ENCODE peak calls at places on chromosomes 16 and 17, in six cellular contexts. T is tibial artery, I is IMR-90, K is uterus, A is GM23338, W is transverse colon. U is an unnamed sample.
A peak's percentile ranks its signal among the peaks of the same experiment; 100 is the strongest.

GRCh38 chr16:46929378-46930332 is 43.8 kb downstream of the DNAJA2 start:
- DNase-seq in I (peak; percentile 45), A (peak; percentile 84), W (peak; percentile 73), K (peak; percentile 39), T (no peak), U (peak; percentile 75)

GRCh38 chr16:29819506-29819905 is 756 bp upstream of the MVP start:
- DNase-seq in A (no peak), I (no peak), K (no peak), T (no peak), W (peak; percentile 61), U (no peak)

GRCh38 chr17:80898706-80899105 is 92.9 kb upstream of the CHMP6 start:
- DNase-seq in A (no peak), W (no peak), K (no peak), T (no peak), I (no peak), U (no peak)

GRCh38 chr16:31351937-31352315 is 3.0 kb upstream of the ITGAX start:
- DNase-seq in W (no peak), A (no peak), K (no peak), I (no peak), T (no peak), U (no peak)

GRCh38 chr16:90016339-90016950 is 2.8 kb downstream of the DBNDD1 start:
- DNase-seq in K (no peak), A (no peak), I (no peak), T (no peak), W (no peak), U (peak; percentile 84)

GRCh38 chr16:67304006-67304405 is 22.5 kb downstream of the KCTD19 start:
- DNase-seq in I (no peak), A (no peak), T (peak; percentile 10), W (no peak), K (no peak), U (no peak)

GRCh38 chr16:84889066-84889465 is 69.3 kb downstream of the CRISPLD2 start:
- DNase-seq in W (no peak), K (no peak), A (no peak), I (peak; percentile 59), T (no peak), U (no peak)

GRCh38 chr17:10062757-10063385 is 135.5 kb downstream of the GAS7 start:
- DNase-seq in T (peak; percentile 56), I (no peak), K (peak; percentile 18), W (no peak), A (no peak), U (no peak)

GRCh38 chr16:3797904-3798811 is 80.8 kb upstream of the TRAP1 start:
- DNase-seq in I (no peak), K (no peak), A (peak; percentile 51), T (no peak), W (no peak), U (no peak)

GRCh38 chr16:86580063-86580797 is 1.9 kb downstream of the FOXL1 start:
- DNase-seq in W (no peak), K (no peak), I (peak; percentile 54), T (peak; percentile 61), A (no peak), U (no peak)

GRCh38 chr16:3188675-3188924 is 596 bp downstream of the OR1F1 start:
- DNase-seq in W (no peak), I (no peak), K (no peak), A (no peak), T (no peak), U (no peak)

GRCh38 chr16:72664122-72664479 is 383.8 kb downstream of the ZFHX3 start:
- DNase-seq in T (no peak), A (peak; percentile 2), I (peak; percentile 7), W (no peak), K (no peak), U (no peak)

GRCh38 chr16:30570621-30571443 is 682 bp downstream of the ZNF688 start:
- DNase-seq in K (peak; percentile 56), W (no peak), I (peak; percentile 28), A (peak; percentile 58), T (peak; percentile 76), U (peak; percentile 40)

GRCh38 chr17:29615048-29615385 is 7.7 kb downstream of the CORO6 start:
- DNase-seq in W (peak; percentile 54), A (peak; percentile 32), I (no peak), K (peak; percentile 37), T (no peak), U (peak; percentile 70)

GRCh38 chr16:800834-801488 is 427 bp upstream of the GNG13 start:
- DNase-seq in A (no peak), I (no peak), W (no peak), T (no peak), K (no peak), U (no peak)

GRCh38 chr16:57361384-57361783 is 2.8 kb downstream of the CCL22 start:
- DNase-seq in W (no peak), A (no peak), I (no peak), T (peak; percentile 44), K (no peak), U (no peak)

GRCh38 chr17:7394452-7395191 is at the start of gene PLSCR3:
- DNase-seq in I (peak; percentile 84), T (peak; percentile 94), K (peak; percentile 89), W (peak; percentile 90), A (peak; percentile 89), U (peak; percentile 86)
- TF ChIP-seq CTCF in I (peak; percentile 22), T (peak; percentile 51), K (peak; percentile 13), W (peak; percentile 69), A (peak; percentile 42), U (peak; percentile 61)

DNA sequence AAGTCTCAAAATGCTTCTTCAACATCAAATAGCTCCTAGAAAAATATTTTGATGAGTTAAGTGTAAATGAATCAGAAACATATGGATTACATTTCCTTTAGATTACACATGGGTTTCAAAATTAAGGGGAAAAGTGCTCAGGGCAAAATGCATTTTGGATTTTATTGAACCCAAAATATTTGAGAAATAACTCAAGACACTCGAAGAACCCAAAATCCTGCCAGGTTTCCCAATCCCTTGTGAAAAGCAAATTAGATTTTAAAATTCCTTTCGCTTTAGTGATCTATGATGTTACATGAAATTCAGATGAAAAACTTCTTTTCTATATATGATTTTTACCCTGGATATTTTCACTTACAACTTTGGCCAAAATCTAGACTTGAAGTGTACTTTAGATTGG is 847.4 kb upstream of the SOX9 start:
- DNase-seq in I (no peak), A (no peak), T (no peak), W (no peak), K (no peak), U (no peak)
- H3K27ac ChIP-seq in I (no peak overlapping the region), A (no peak overlapping the region), T (no peak overlapping the region), W (no peak overlapping the region), K (no peak overlapping the region), U (no peak overlapping the region)

GRCh38 chr16:25014500-25015147 is 545 bp downstream of the ARHGAP17 start:
- DNase-seq in K (peak; percentile 52), T (peak; percentile 79), I (peak; percentile 48), W (peak; percentile 47), A (peak; percentile 70), U (peak; percentile 82)
- TF ChIP-seq CTCF in K (no peak), T (no peak), I (no peak), W (no peak), A (no peak), U (peak; percentile 20)

GRCh38 chr16:17342031-17342430 is 128.7 kb downstream of the XYLT1 start:
- DNase-seq in A (no peak), K (no peak), T (peak; percentile 47), I (no peak), W (no peak), U (no peak)
- H3K27ac ChIP-seq in A (no peak overlapping the region), K (no peak overlapping the region), T (no peak overlapping the region), I (no peak overlapping the region), W (peak overlapping the region; percentile 87), U (no peak overlapping the region)

GRCh38 chr16:64983983-64984382 is 137.9 kb downstream of the CDH11 start:
- DNase-seq in A (peak; percentile 83), K (no peak), I (peak; percentile 89), W (no peak), T (no peak), U (no peak)
- TF ChIP-seq CTCF in A (peak; percentile 91), K (no peak), I (peak; percentile 74), W (no peak), T (peak; percentile 42), U (peak; percentile 62)

GRCh38 chr17:75807861-75808260 is 23.3 kb downstream of the UNK start:
- DNase-seq in W (no peak), K (no peak), T (peak; percentile 32), A (no peak), I (no peak), U (no peak)
- H3K27ac ChIP-seq in W (no peak overlapping the region), K (peak overlapping the region; percentile 72), T (peak overlapping the region; percentile 59), A (no peak overlapping the region), I (no peak overlapping the region), U (no peak overlapping the region)

DNA sequence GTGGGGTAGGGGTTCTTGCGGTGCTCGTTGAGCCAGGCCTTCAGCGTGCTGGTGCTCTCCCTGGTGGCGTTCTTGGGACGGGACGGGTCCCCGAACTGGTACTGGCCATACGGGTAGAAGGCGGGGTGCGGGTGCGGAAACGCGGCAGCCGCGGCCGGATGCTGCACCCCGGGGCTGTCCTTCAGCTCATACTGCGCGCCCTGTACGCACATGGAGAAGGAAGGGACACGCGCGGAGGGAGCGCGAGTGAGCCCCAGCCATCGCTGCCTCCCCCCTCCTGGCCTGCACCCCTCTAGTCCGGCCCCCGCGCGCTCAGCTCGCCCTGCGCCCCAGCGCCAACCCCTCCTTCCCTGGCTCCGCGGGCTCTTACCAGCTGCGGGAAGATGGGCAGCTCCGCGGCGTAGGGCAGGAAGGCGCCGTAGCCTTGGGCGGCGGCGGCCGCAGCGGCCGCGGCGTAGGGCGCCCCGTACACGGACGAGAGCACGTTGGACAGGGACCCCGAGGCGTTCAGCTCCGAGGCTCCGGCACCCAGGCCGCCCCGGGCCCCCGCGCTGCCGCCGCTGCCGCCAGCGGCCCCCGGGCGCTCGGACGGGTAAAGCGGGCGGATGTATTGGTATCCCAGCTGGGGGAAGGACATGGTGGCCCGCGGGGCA is 1.0 kb downstream of the IRX3 start:
- DNase-seq in K (no peak), W (no peak), I (no peak), T (peak; percentile 65), A (peak; percentile 59), U (no peak)
- TF ChIP-seq CTCF in K (no peak), W (no peak), I (no peak), T (no peak), A (no peak), U (no peak)

DNA sequence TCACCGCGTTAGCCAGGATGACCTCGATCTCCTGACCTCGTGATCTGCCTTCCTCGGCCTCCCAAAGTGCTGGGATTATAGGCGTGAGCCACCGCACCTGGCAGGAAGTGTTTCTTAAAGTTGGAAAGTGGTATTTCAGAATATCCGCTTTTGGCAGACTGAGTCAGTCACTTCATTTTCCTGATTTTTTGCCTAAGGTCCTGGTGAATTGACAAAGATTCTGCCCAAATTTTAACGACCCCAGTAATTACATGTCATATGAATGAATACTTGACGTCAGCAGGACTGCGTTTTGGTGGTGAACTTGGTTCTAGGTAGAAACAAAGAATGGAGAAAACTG is 4.5 kb upstream of the BRCA1 start:
- DNase-seq in T (no peak), A (no peak), W (no peak), K (no peak), I (no peak), U (no peak)
- H3K27ac ChIP-seq in T (no peak overlapping the region), A (no peak overlapping the region), W (no peak overlapping the region), K (no peak overlapping the region), I (no peak overlapping the region), U (no peak overlapping the region)